ENCODE peak calls at places on chromosomes 6 and 20, in four cellular contexts. L is GM12878, Q is K562, I is HL-60. D is an unnamed sample.

GRCh38 chr6:99768166-99768565 is 161.5 kb downstream of the PRDM13 start:
- DNase-seq in I (no peak), Q (no peak), L (no peak), D (no peak)

GRCh38 chr6:155274533-155274932 is 10.7 kb downstream of the CLDN20 start:
- DNase-seq in L (no peak), I (no peak), Q (no peak), D (no peak)

GRCh38 chr20:44765647-44766367 is 20.1 kb downstream of the KCNK15 start:
- DNase-seq in Q (no peak), L (no peak), I (no peak), D (no peak)

GRCh38 chr6:1363729-1364572 is 25.4 kb upstream of the FOXF2 start:
- DNase-seq in I (peak; percentile 15), Q (no peak), L (no peak), D (no peak)

GRCh38 chr20:53078761-53079482 is 106.8 kb downstream of the TSHZ2 start:
- DNase-seq in Q (no peak), I (no peak), L (no peak), D (no peak)

GRCh38 chr6:114007451-114007953 is 36.6 kb upstream of the HDAC2 start:
- DNase-seq in I (no peak), L (peak; percentile 17), Q (no peak), D (no peak)

GRCh38 chr6:25360611-25361010 is 81.4 kb downstream of the CARMIL1 start:
- DNase-seq in I (no peak), Q (no peak), L (no peak), D (no peak)

GRCh38 chr20:13202553-13202952 is 18.5 kb upstream of the ISM1 start:
- DNase-seq in Q (no peak), L (no peak), I (peak; percentile 9), D (no peak)

GRCh38 chr6:100346203-100346602 is 118.5 kb downstream of the SIM1 start:
- DNase-seq in L (no peak), Q (no peak), I (no peak), D (no peak)

GRCh38 chr20:25058051-25058796 is at the start of gene ACSS1:
- DNase-seq in Q (peak; percentile 58), L (peak; percentile 62), I (peak; percentile 43), D (peak; percentile 84)

GRCh38 chr6:135576055-135576454 is 78.5 kb upstream of the AHI1 start:
- DNase-seq in L (no peak), Q (no peak), I (no peak), D (no peak)

GRCh38 chr6:90187437-90188049 is 109.1 kb downstream of the BACH2 start:
- DNase-seq in L (no peak), I (no peak), Q (no peak), D (no peak)

GRCh38 chr6:31405996-31406395 is 2.6 kb downstream of the MICA start:
- DNase-seq in L (no peak), Q (no peak), I (no peak), D (no peak)

GRCh38 chr6:6230286-6230685 is 90.2 kb downstream of the F13A1 start:
- DNase-seq in L (no peak), I (peak; percentile 39), Q (no peak), D (no peak)

GRCh38 chr6:56537223-56537770 is 105.4 kb downstream of the DST start:
- DNase-seq in Q (no peak), I (no peak), L (no peak), D (no peak)

GRCh38 chr6:131911951-131912350 is 39.2 kb downstream of the CCN2 start:
- DNase-seq in I (no peak), Q (no peak), L (no peak), D (no peak)

GRCh38 chr6:47481806-47482205 is 4.2 kb downstream of the CD2AP start:
- DNase-seq in I (no peak), L (no peak), Q (no peak), D (no peak)

GRCh38 chr6:161138545-161139303 is 135.1 kb downstream of the AGPAT4 start:
- DNase-seq in L (no peak), Q (no peak), I (no peak), D (no peak)

GRCh38 chr6:34709386-34709785 is 12.8 kb upstream of the ILRUN start:
- DNase-seq in L (no peak), I (no peak), Q (no peak), D (no peak)

GRCh38 chr6:117483004-117483644 is 650 bp downstream of the DCBLD1 start:
- DNase-seq in Q (peak; percentile 50), L (no peak), I (peak; percentile 34), D (no peak)

GRCh38 chr6:17220040-17220439 is 61.1 kb upstream of the RBM24 start:
- DNase-seq in I (no peak), L (no peak), Q (no peak), D (no peak)

GRCh38 chr6:76441850-76442249 is 369.4 kb upstream of the IMPG1 start:
- DNase-seq in L (no peak), I (no peak), Q (no peak), D (no peak)

GRCh38 chr6:11144393-11144829 is 32.9 kb upstream of the ERVFRD-1 start:
- DNase-seq in Q (peak; percentile 82), L (peak; percentile 49), I (peak; percentile 75), D (peak; percentile 52)

GRCh38 chr20:23273776-23274175 is 76.8 kb upstream of the NXT1 start:
- DNase-seq in L (no peak), Q (no peak), I (no peak), D (no peak)

GRCh38 chr6:108561742-108562502 is 1.2 kb downstream of the FOXO3 start:
- DNase-seq in Q (no peak), L (no peak), I (peak; percentile 12), D (no peak)

GRCh38 chr6:162976141-162976540 is 248.4 kb downstream of the PACRG start:
- DNase-seq in L (no peak), Q (no peak), I (no peak), D (no peak)

GRCh38 chr6:3665608-3666007 is 85.9 kb downstream of the PXDC1 start:
- DNase-seq in I (no peak), Q (no peak), L (no peak), D (no peak)

GRCh38 chr6:36373368-36374009 is 14.0 kb downstream of the ETV7 start:
- DNase-seq in L (no peak), I (peak; percentile 78), Q (no peak), D (no peak)

GRCh38 chr6:44073612-44074382 is 53.5 kb downstream of the MRPL14 start:
- DNase-seq in L (no peak), I (no peak), Q (peak; percentile 32), D (no peak)

GRCh38 chr6:149060300-149060984 is 257.1 kb upstream of the TAB2 start:
- DNase-seq in L (peak; percentile 90), Q (no peak), I (no peak), D (no peak)

GRCh38 chr6:132354517-132355167 is 46.6 kb downstream of the MOXD1 start:
- DNase-seq in I (peak; percentile 89), L (peak; percentile 63), Q (no peak), D (no peak)

GRCh38 chr20:20010639-20011500 is 6.3 kb upstream of the NAA20 start:
- DNase-seq in I (no peak), L (no peak), Q (no peak), D (no peak)

GRCh38 chr6:107490568-107491058 is 696 bp downstream of the SOBP start:
- DNase-seq in Q (no peak), L (no peak), I (no peak), D (peak; percentile 19)

GRCh38 chr20:58691773-58692578 is 624 bp upstream of the NPEPL1 start:
- DNase-seq in Q (peak; percentile 24), L (no peak), I (peak; percentile 86), D (no peak)

GRCh38 chr6:41767112-41767946 is 12.4 kb downstream of the FRS3 start:
- DNase-seq in I (peak; percentile 56), Q (peak; percentile 73), L (no peak), D (no peak)
- TF ChIP-seq SPI1 in I (no peak), Q (no peak), L (no peak), D (no peak)

DNA sequence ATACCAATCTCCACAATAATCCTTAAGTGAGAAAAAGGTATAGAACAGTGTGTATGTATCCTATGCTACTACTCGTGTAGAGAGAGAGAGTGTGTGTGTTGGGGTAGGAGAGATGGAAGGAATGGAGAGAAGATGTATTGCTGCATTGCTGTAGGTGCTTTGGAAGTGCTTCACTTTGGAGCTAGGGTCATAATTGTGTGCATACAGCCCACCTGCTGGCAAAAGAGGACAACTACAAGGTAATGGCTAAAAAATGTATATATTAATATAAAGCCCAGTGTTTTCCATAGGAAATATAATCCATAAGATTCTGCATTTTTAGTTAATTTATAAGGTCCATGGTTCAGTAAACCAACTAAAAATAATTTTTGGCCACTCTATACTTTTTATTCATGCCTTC is 36.1 kb downstream of the SERAC1 start:
- DNase-seq in I (peak; percentile 45), L (no peak), Q (peak; percentile 44), D (peak; percentile 13)
- TF ChIP-seq SPI1 in I (no peak), L (no peak), Q (no peak), D (no peak)

GRCh38 chr6:101705866-101706265 is 312.4 kb downstream of the GRIK2 start:
- DNase-seq in Q (no peak), L (no peak), I (no peak), D (no peak)

GRCh38 chr6:101700655-101701054 is 307.1 kb downstream of the GRIK2 start:
- DNase-seq in I (no peak), Q (no peak), L (no peak), D (no peak)

GRCh38 chr6:101706576-101706975 is 313.1 kb downstream of the GRIK2 start:
- DNase-seq in I (no peak), Q (no peak), L (no peak), D (no peak)

DNA sequence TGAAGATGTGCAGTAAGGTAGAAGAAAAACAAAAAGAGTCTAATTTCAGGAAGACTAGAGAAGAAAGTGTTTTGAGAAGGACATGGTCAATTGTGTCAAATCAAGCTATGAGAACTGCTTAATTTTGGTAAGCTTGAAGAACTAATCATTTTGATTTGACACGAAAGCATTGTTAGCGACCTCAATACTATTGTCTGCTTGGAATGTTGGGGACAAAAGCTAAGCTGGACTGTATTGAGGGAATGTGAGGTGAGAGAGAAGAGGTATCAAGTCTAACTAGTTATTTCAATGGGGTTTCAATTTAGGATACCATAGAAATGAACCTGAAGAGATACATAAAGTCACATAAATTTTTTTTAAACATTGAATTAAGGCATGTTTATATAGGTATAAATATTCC is 309.8 kb downstream of the GRIK2 start:
- DNase-seq in L (no peak), Q (no peak), I (no peak), D (no peak)
- TF ChIP-seq SPI1 in L (no peak), Q (no peak), I (no peak), D (no peak)

GRCh38 chr6:150282806-150283205 is 86.0 kb upstream of the IYD start:
- DNase-seq in Q (no peak), L (no peak), I (no peak), D (no peak)
- TF ChIP-seq SPI1 in Q (no peak), L (no peak), I (no peak), D (no peak)

DNA sequence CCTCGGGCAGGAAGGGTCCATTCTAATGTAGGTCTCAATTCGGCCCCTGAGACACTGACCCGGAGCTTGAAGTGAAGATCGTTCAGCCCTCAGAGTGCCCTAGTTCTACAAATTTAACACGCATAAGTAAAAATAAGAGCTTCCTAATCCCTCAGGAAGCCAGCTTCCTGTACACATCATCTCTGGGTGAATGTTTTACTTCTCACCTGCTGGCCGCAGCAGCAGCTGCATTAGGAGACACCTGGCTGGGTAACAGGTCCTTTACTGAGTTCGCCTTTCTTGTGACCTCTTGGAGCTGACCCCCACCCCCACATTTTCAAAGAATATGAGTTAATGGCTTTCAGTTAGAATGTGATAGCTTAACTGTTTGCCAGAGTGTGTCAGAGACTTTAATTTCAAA is 165.0 kb downstream of the SMOC2 start:
- DNase-seq in L (no peak), Q (no peak), I (no peak), D (no peak)
- TF ChIP-seq SPI1 in L (no peak), Q (no peak), I (no peak), D (no peak)

GRCh38 chr6:143575440-143575839 is 63.9 kb upstream of the FUCA2 start:
- DNase-seq in I (peak; percentile 70), L (peak; percentile 27), Q (peak; percentile 79), D (peak; percentile 39)
- TF ChIP-seq SPI1 in I (no peak), L (no peak), Q (no peak), D (no peak)